ENCODE peak calls at places on chromosomes 5 and 9, in ten cellular contexts. One of them, this sample, is unnamed.

GRCh38 chr9:96219615-96220257 is 82.2 kb downstream of the HSD17B3 start:
- DNase-seq in CD4-positive, alpha-beta memory T cell: peak; percentile 31
- DNase-seq in left ventricle myocardium inferior: peak; percentile 39
- DNase-seq in lung: no peak
- DNase-seq in PC-3: no peak
- DNase-seq in hepatocyte: peak; percentile 19
- DNase-seq in osteoblast: no peak
- DNase-seq in mammary epithelial cell: peak; percentile 15
- DNase-seq in aorta: peak; percentile 65
- DNase-seq in heart right ventricle: peak; percentile 31
- DNase-seq in this sample: peak; percentile 51

GRCh38 chr5:76014005-76014404 is 69.2 kb upstream of the SV2C start:
- DNase-seq in osteoblast: no peak
- DNase-seq in hepatocyte: no peak
- DNase-seq in heart right ventricle: no peak
- DNase-seq in CD4-positive, alpha-beta memory T cell: no peak
- DNase-seq in left ventricle myocardium inferior: no peak
- DNase-seq in lung: no peak
- DNase-seq in aorta: no peak
- DNase-seq in PC-3: no peak
- DNase-seq in mammary epithelial cell: no peak
- DNase-seq in this sample: no peak

GRCh38 chr5:163385276-163385675 is 52.1 kb upstream of the CCNG1 start:
- DNase-seq in osteoblast: no peak
- DNase-seq in lung: no peak
- DNase-seq in PC-3: no peak
- DNase-seq in heart right ventricle: peak; percentile 9
- DNase-seq in mammary epithelial cell: no peak
- DNase-seq in CD4-positive, alpha-beta memory T cell: no peak
- DNase-seq in hepatocyte: no peak
- DNase-seq in left ventricle myocardium inferior: peak; percentile 14
- DNase-seq in aorta: no peak
- DNase-seq in this sample: peak; percentile 43

GRCh38 chr5:88778736-88779135 is 104.2 kb downstream of the MEF2C start:
- DNase-seq in hepatocyte: no peak
- DNase-seq in left ventricle myocardium inferior: peak; percentile 18
- DNase-seq in CD4-positive, alpha-beta memory T cell: no peak
- DNase-seq in lung: no peak
- DNase-seq in mammary epithelial cell: no peak
- DNase-seq in PC-3: no peak
- DNase-seq in osteoblast: peak; percentile 57
- DNase-seq in heart right ventricle: no peak
- DNase-seq in aorta: peak; percentile 82
- DNase-seq in this sample: peak; percentile 78

GRCh38 chr9:33867747-33868429 is 50.9 kb downstream of the UBE2R2 start:
- DNase-seq in heart right ventricle: peak; percentile 54
- DNase-seq in CD4-positive, alpha-beta memory T cell: no peak
- DNase-seq in lung: peak; percentile 33
- DNase-seq in PC-3: no peak
- DNase-seq in aorta: peak; percentile 74
- DNase-seq in osteoblast: peak; percentile 21
- DNase-seq in hepatocyte: no peak
- DNase-seq in mammary epithelial cell: no peak
- DNase-seq in left ventricle myocardium inferior: peak; percentile 66
- DNase-seq in this sample: peak; percentile 86

GRCh38 chr9:83978992-83979811 is 813 bp downstream of the HNRNPK start:
- DNase-seq in left ventricle myocardium inferior: peak; percentile 86
- DNase-seq in lung: peak; percentile 84
- DNase-seq in PC-3: peak; percentile 48
- DNase-seq in heart right ventricle: peak; percentile 90
- DNase-seq in osteoblast: peak; percentile 88
- DNase-seq in hepatocyte: peak; percentile 92
- DNase-seq in mammary epithelial cell: peak; percentile 77
- DNase-seq in CD4-positive, alpha-beta memory T cell: peak; percentile 88
- DNase-seq in aorta: peak; percentile 93
- DNase-seq in this sample: peak; percentile 79

GRCh38 chr9:109276469-109277440 is 44.1 kb downstream of the EPB41L4B start:
- DNase-seq in lung: no peak
- DNase-seq in hepatocyte: no peak
- DNase-seq in CD4-positive, alpha-beta memory T cell: no peak
- DNase-seq in left ventricle myocardium inferior: no peak
- DNase-seq in aorta: no peak
- DNase-seq in osteoblast: no peak
- DNase-seq in mammary epithelial cell: no peak
- DNase-seq in PC-3: no peak
- DNase-seq in heart right ventricle: no peak
- DNase-seq in this sample: no peak

GRCh38 chr9:131960311-131960710 is 119.4 kb downstream of the MED27 start:
- DNase-seq in CD4-positive, alpha-beta memory T cell: no peak
- DNase-seq in aorta: no peak
- DNase-seq in heart right ventricle: no peak
- DNase-seq in mammary epithelial cell: peak; percentile 69
- DNase-seq in left ventricle myocardium inferior: no peak
- DNase-seq in lung: no peak
- DNase-seq in osteoblast: no peak
- DNase-seq in PC-3: peak; percentile 47
- DNase-seq in hepatocyte: no peak
- DNase-seq in this sample: no peak

GRCh38 chr5:139676951-139677367 is 28.8 kb downstream of the CXXC5 start:
- DNase-seq in PC-3: no peak
- DNase-seq in mammary epithelial cell: no peak
- DNase-seq in osteoblast: no peak
- DNase-seq in hepatocyte: no peak
- DNase-seq in left ventricle myocardium inferior: no peak
- DNase-seq in heart right ventricle: no peak
- DNase-seq in aorta: no peak
- DNase-seq in lung: no peak
- DNase-seq in CD4-positive, alpha-beta memory T cell: no peak
- DNase-seq in this sample: no peak

GRCh38 chr5:83000922-83001321 is 76.3 kb downstream of the TMEM167A start:
- DNase-seq in aorta: no peak
- DNase-seq in hepatocyte: no peak
- DNase-seq in osteoblast: no peak
- DNase-seq in heart right ventricle: no peak
- DNase-seq in CD4-positive, alpha-beta memory T cell: no peak
- DNase-seq in mammary epithelial cell: peak; percentile 2
- DNase-seq in lung: no peak
- DNase-seq in PC-3: no peak
- DNase-seq in left ventricle myocardium inferior: no peak
- DNase-seq in this sample: no peak
- H3K4me1 ChIP-seq in aorta: no peaks in the 10 kb centered on the region
- H3K4me1 ChIP-seq in hepatocyte: no peaks in the 10 kb centered on the region
- H3K4me1 ChIP-seq in osteoblast: no peaks in the 10 kb centered on the region
- H3K4me1 ChIP-seq in heart right ventricle: no peaks in the 10 kb centered on the region
- H3K4me1 ChIP-seq in CD4-positive, alpha-beta memory T cell: no peaks in the 10 kb centered on the region
- H3K4me1 ChIP-seq in mammary epithelial cell: peaks cover 6% of the 10 kb centered on the region
- H3K4me1 ChIP-seq in lung: no peaks in the 10 kb centered on the region
- H3K4me1 ChIP-seq in PC-3: no peaks in the 10 kb centered on the region
- H3K4me1 ChIP-seq in left ventricle myocardium inferior: no peaks in the 10 kb centered on the region
- H3K4me1 ChIP-seq in this sample: no peaks in the 10 kb centered on the region

DNA sequence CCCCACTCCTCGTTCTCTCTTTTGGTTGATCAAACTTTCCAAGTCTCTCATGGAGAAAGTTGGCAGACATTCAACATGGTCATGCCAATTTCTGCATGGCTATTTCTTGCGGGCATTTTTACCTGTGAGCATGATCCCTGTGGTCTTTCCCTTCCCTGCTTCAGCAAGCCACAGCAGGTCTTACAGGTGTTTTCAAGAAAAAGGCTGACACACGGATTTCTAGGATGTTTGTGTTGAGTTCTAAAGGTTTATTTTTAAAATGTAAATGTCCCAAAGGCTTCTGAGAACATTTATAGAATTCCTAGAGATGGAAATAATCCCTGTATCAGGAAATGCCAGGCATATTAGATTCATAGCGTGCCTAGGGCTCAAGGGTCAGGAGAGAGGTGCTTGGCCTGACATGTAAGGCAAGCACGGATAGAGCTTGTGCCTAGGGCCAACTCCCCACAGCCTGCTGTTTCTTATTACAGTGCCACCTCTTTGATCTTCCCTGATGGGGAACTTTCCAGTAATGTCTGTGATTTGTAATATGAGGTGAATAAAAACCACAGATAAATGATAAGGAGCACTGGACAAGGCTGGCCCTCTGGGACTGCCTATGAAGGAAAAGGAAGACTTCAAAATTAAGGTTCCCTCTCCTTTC is 79.8 kb downstream of the MUSK start:
- DNase-seq in hepatocyte: no peak
- DNase-seq in mammary epithelial cell: peak; percentile 83
- DNase-seq in aorta: no peak
- DNase-seq in left ventricle myocardium inferior: no peak
- DNase-seq in CD4-positive, alpha-beta memory T cell: no peak
- DNase-seq in lung: no peak
- DNase-seq in osteoblast: no peak
- DNase-seq in PC-3: no peak
- DNase-seq in heart right ventricle: no peak
- DNase-seq in this sample: no peak
- H3K36me3 ChIP-seq in hepatocyte: no peaks in the 10 kb centered on the region
- H3K36me3 ChIP-seq in mammary epithelial cell: no peaks in the 10 kb centered on the region
- H3K36me3 ChIP-seq in aorta: no peaks in the 10 kb centered on the region
- H3K36me3 ChIP-seq in left ventricle myocardium inferior: no peaks in the 10 kb centered on the region
- H3K36me3 ChIP-seq in CD4-positive, alpha-beta memory T cell: no peaks in the 10 kb centered on the region
- H3K36me3 ChIP-seq in lung: no peaks in the 10 kb centered on the region
- H3K36me3 ChIP-seq in osteoblast: no peaks in the 10 kb centered on the region
- H3K36me3 ChIP-seq in PC-3: no peaks in the 10 kb centered on the region
- H3K36me3 ChIP-seq in heart right ventricle: no peaks in the 10 kb centered on the region
- H3K36me3 ChIP-seq in this sample: no peaks in the 10 kb centered on the region

DNA sequence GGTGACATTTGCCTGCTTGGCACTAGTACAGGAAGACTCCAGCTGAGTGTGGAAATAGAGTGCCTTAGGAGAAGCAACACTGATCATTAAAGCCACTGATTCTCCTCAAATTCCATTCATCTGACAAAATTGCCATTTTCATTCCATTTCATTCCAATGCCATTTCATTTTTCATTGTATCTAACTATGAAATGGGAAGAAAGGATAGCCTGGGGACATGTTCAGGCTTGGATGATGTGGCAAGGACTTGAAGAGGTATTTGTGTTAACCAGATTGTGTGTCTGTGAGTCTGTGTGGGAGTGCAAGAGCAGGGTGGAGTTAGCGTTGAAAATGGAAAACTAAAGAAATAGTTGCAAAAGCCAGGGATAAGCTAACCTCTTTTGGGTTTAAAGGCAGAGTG is 5.7 kb downstream of the FOXB2 start:
- DNase-seq in heart right ventricle: no peak
- DNase-seq in lung: no peak
- DNase-seq in osteoblast: no peak
- DNase-seq in hepatocyte: no peak
- DNase-seq in mammary epithelial cell: peak; percentile 42
- DNase-seq in PC-3: no peak
- DNase-seq in CD4-positive, alpha-beta memory T cell: no peak
- DNase-seq in aorta: no peak
- DNase-seq in left ventricle myocardium inferior: no peak
- DNase-seq in this sample: no peak
- H3K27me3 ChIP-seq in heart right ventricle: peaks cover 27% of the 10 kb centered on the region
- H3K27me3 ChIP-seq in lung: no peaks in the 10 kb centered on the region
- H3K27me3 ChIP-seq in osteoblast: peaks cover 78% of the 10 kb centered on the region
- H3K27me3 ChIP-seq in hepatocyte: peaks cover 77% of the 10 kb centered on the region
- H3K27me3 ChIP-seq in mammary epithelial cell: peaks cover 22% of the 10 kb centered on the region
- H3K27me3 ChIP-seq in PC-3: peaks cover 26% of the 10 kb centered on the region
- H3K27me3 ChIP-seq in CD4-positive, alpha-beta memory T cell: peaks cover 19% of the 10 kb centered on the region
- H3K27me3 ChIP-seq in aorta: no peaks in the 10 kb centered on the region
- H3K27me3 ChIP-seq in left ventricle myocardium inferior: peaks cover 99% of the 10 kb centered on the region
- H3K27me3 ChIP-seq in this sample: no peaks in the 10 kb centered on the region

GRCh38 chr5:2758632-2759031 is 7.2 kb upstream of the IRX2 start:
- DNase-seq in hepatocyte: no peak
- DNase-seq in heart right ventricle: no peak
- DNase-seq in mammary epithelial cell: peak; percentile 11
- DNase-seq in left ventricle myocardium inferior: no peak
- DNase-seq in osteoblast: no peak
- DNase-seq in PC-3: no peak
- DNase-seq in CD4-positive, alpha-beta memory T cell: no peak
- DNase-seq in lung: no peak
- DNase-seq in aorta: no peak
- DNase-seq in this sample: peak; percentile 17
- H3K4me1 ChIP-seq in hepatocyte: peaks cover 21% of the 10 kb centered on the region
- H3K4me1 ChIP-seq in heart right ventricle: peaks cover 19% of the 10 kb centered on the region
- H3K4me1 ChIP-seq in mammary epithelial cell: peaks cover 48% of the 10 kb centered on the region
- H3K4me1 ChIP-seq in left ventricle myocardium inferior: peaks cover 33% of the 10 kb centered on the region
- H3K4me1 ChIP-seq in osteoblast: peaks cover 25% of the 10 kb centered on the region
- H3K4me1 ChIP-seq in PC-3: peaks cover 43% of the 10 kb centered on the region
- H3K4me1 ChIP-seq in CD4-positive, alpha-beta memory T cell: no peaks in the 10 kb centered on the region
- H3K4me1 ChIP-seq in lung: peaks cover 7% of the 10 kb centered on the region
- H3K4me1 ChIP-seq in aorta: no peaks in the 10 kb centered on the region
- H3K4me1 ChIP-seq in this sample: peaks cover 26% of the 10 kb centered on the region

DNA sequence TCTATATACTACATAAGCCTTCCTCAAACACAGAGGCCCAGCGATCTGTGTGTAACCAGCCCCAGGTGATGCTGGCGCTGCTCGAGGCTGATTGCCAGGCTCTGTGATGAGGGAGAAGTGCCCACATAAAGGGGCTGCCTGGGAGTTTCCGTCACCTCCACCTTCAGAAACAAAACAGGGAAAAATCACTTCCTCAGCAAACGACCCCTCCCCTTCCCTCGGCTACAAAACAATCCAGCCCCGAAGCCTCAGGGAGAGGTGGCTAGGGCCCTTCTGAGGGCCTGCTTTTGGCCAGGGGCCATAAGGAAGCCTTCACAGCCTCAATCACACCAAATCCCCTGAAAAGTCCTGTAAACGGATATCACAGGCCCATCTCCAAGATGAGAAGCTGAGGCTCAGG is 51.1 kb downstream of the DAP start:
- DNase-seq in CD4-positive, alpha-beta memory T cell: no peak
- DNase-seq in PC-3: no peak
- DNase-seq in mammary epithelial cell: no peak
- DNase-seq in left ventricle myocardium inferior: no peak
- DNase-seq in aorta: no peak
- DNase-seq in heart right ventricle: no peak
- DNase-seq in osteoblast: no peak
- DNase-seq in hepatocyte: no peak
- DNase-seq in lung: no peak
- DNase-seq in this sample: no peak
- H3K36me3 ChIP-seq in CD4-positive, alpha-beta memory T cell: peaks cover 7% of the 10 kb centered on the region
- H3K36me3 ChIP-seq in PC-3: peaks cover 75% of the 10 kb centered on the region
- H3K36me3 ChIP-seq in mammary epithelial cell: no peaks in the 10 kb centered on the region
- H3K36me3 ChIP-seq in left ventricle myocardium inferior: peaks cover 4% of the 10 kb centered on the region
- H3K36me3 ChIP-seq in aorta: no peaks in the 10 kb centered on the region
- H3K36me3 ChIP-seq in heart right ventricle: no peaks in the 10 kb centered on the region
- H3K36me3 ChIP-seq in osteoblast: peaks cover 12% of the 10 kb centered on the region
- H3K36me3 ChIP-seq in hepatocyte: no peaks in the 10 kb centered on the region
- H3K36me3 ChIP-seq in lung: peaks cover 16% of the 10 kb centered on the region
- H3K36me3 ChIP-seq in this sample: no peaks in the 10 kb centered on the region

GRCh38 chr5:57889558-57889957 is 406.9 kb upstream of the ACTBL2 start:
- DNase-seq in CD4-positive, alpha-beta memory T cell: no peak
- DNase-seq in heart right ventricle: peak; percentile 36
- DNase-seq in hepatocyte: peak; percentile 54
- DNase-seq in lung: no peak
- DNase-seq in aorta: no peak
- DNase-seq in osteoblast: peak; percentile 68
- DNase-seq in left ventricle myocardium inferior: no peak
- DNase-seq in mammary epithelial cell: peak; percentile 98
- DNase-seq in PC-3: peak; percentile 75
- DNase-seq in this sample: no peak
- H3K27me3 ChIP-seq in CD4-positive, alpha-beta memory T cell: no peaks in the 10 kb centered on the region
- H3K27me3 ChIP-seq in heart right ventricle: no peaks in the 10 kb centered on the region
- H3K27me3 ChIP-seq in hepatocyte: no peaks in the 10 kb centered on the region
- H3K27me3 ChIP-seq in lung: no peaks in the 10 kb centered on the region
- H3K27me3 ChIP-seq in aorta: no peaks in the 10 kb centered on the region
- H3K27me3 ChIP-seq in osteoblast: no peaks in the 10 kb centered on the region
- H3K27me3 ChIP-seq in left ventricle myocardium inferior: no peaks in the 10 kb centered on the region
- H3K27me3 ChIP-seq in mammary epithelial cell: no peaks in the 10 kb centered on the region
- H3K27me3 ChIP-seq in PC-3: no peaks in the 10 kb centered on the region
- H3K27me3 ChIP-seq in this sample: no peaks in the 10 kb centered on the region

GRCh38 chr9:114923918-114924317 is 6.5 kb downstream of the TNFSF8 start:
- DNase-seq in left ventricle myocardium inferior: no peak
- DNase-seq in aorta: no peak
- DNase-seq in hepatocyte: no peak
- DNase-seq in lung: no peak
- DNase-seq in osteoblast: no peak
- DNase-seq in PC-3: no peak
- DNase-seq in mammary epithelial cell: no peak
- DNase-seq in heart right ventricle: no peak
- DNase-seq in CD4-positive, alpha-beta memory T cell: no peak
- DNase-seq in this sample: no peak
- H3K4me1 ChIP-seq in left ventricle myocardium inferior: no peaks in the 10 kb centered on the region
- H3K4me1 ChIP-seq in aorta: peaks cover 2% of the 10 kb centered on the region
- H3K4me1 ChIP-seq in hepatocyte: no peaks in the 10 kb centered on the region
- H3K4me1 ChIP-seq in lung: no peaks in the 10 kb centered on the region
- H3K4me1 ChIP-seq in osteoblast: no peaks in the 10 kb centered on the region
- H3K4me1 ChIP-seq in PC-3: no peaks in the 10 kb centered on the region
- H3K4me1 ChIP-seq in mammary epithelial cell: no peaks in the 10 kb centered on the region
- H3K4me1 ChIP-seq in heart right ventricle: peaks cover 18% of the 10 kb centered on the region
- H3K4me1 ChIP-seq in CD4-positive, alpha-beta memory T cell: peaks cover 83% of the 10 kb centered on the region
- H3K4me1 ChIP-seq in this sample: no peaks in the 10 kb centered on the region